ENCODE peak calls at places on chromosomes 2 and 18, in ten cellular contexts. One of them, this sample, is unnamed.

GRCh38 chr2:105129722-105130232 is 91.9 kb downstream of the MRPS9 start:
- DNase-seq in Kasumi-1: peak
- DNase-seq in RKO: no peak
- DNase-seq in progenitor cell of endocrine pancreas: no peak
- DNase-seq in breast epithelium: no peak
- DNase-seq in HCEC 1CT: no peak
- DNase-seq in fibroblast of mammary gland: no peak
- DNase-seq in fibroblast of lung: no peak
- DNase-seq in left cardiac atrium: no peak
- DNase-seq in amniotic stem cell: no peak
- DNase-seq in this sample: no peak

GRCh38 chr2:239726631-239727181 is 298.4 kb downstream of the NDUFA10 start:
- DNase-seq in left cardiac atrium: no peak
- DNase-seq in HCEC 1CT: no peak
- DNase-seq in fibroblast of lung: no peak
- DNase-seq in progenitor cell of endocrine pancreas: no peak
- DNase-seq in fibroblast of mammary gland: no peak
- DNase-seq in breast epithelium: peak
- DNase-seq in Kasumi-1: no peak
- DNase-seq in RKO: no peak
- DNase-seq in amniotic stem cell: no peak
- DNase-seq in this sample: no peak

GRCh38 chr2:44955593-44956449 is 14.3 kb downstream of the SIX3 start:
- DNase-seq in amniotic stem cell: peak
- DNase-seq in left cardiac atrium: peak
- DNase-seq in HCEC 1CT: peak
- DNase-seq in progenitor cell of endocrine pancreas: peak
- DNase-seq in RKO: peak
- DNase-seq in Kasumi-1: peak
- DNase-seq in fibroblast of lung: peak
- DNase-seq in fibroblast of mammary gland: peak
- DNase-seq in breast epithelium: peak
- DNase-seq in this sample: peak

GRCh38 chr18:48741866-48742265 is 203.0 kb downstream of the CTIF start:
- DNase-seq in progenitor cell of endocrine pancreas: no peak
- DNase-seq in left cardiac atrium: no peak
- DNase-seq in Kasumi-1: no peak
- DNase-seq in HCEC 1CT: no peak
- DNase-seq in amniotic stem cell: no peak
- DNase-seq in RKO: no peak
- DNase-seq in breast epithelium: no peak
- DNase-seq in fibroblast of lung: no peak
- DNase-seq in fibroblast of mammary gland: no peak
- DNase-seq in this sample: no peak

GRCh38 chr2:68059769-68060525 is 2.9 kb downstream of the C1D start:
- DNase-seq in left cardiac atrium: no peak
- DNase-seq in progenitor cell of endocrine pancreas: no peak
- DNase-seq in amniotic stem cell: no peak
- DNase-seq in fibroblast of lung: no peak
- DNase-seq in fibroblast of mammary gland: peak
- DNase-seq in Kasumi-1: no peak
- DNase-seq in RKO: no peak
- DNase-seq in breast epithelium: no peak
- DNase-seq in HCEC 1CT: no peak
- DNase-seq in this sample: no peak

GRCh38 chr2:216654528-216655052 is 21.4 kb downstream of the IGFBP2 start:
- DNase-seq in left cardiac atrium: no peak
- DNase-seq in fibroblast of mammary gland: no peak
- DNase-seq in fibroblast of lung: no peak
- DNase-seq in HCEC 1CT: no peak
- DNase-seq in breast epithelium: no peak
- DNase-seq in Kasumi-1: no peak
- DNase-seq in amniotic stem cell: no peak
- DNase-seq in progenitor cell of endocrine pancreas: no peak
- DNase-seq in RKO: no peak
- DNase-seq in this sample: no peak

GRCh38 chr2:150482111-150482510 is 5.4 kb downstream of the RND3 start:
- DNase-seq in HCEC 1CT: peak
- DNase-seq in Kasumi-1: no peak
- DNase-seq in fibroblast of lung: peak
- DNase-seq in progenitor cell of endocrine pancreas: no peak
- DNase-seq in breast epithelium: no peak
- DNase-seq in RKO: no peak
- DNase-seq in fibroblast of mammary gland: no peak
- DNase-seq in amniotic stem cell: no peak
- DNase-seq in left cardiac atrium: no peak
- DNase-seq in this sample: peak

GRCh38 chr2:236642584-236643291 is 73.1 kb downstream of the ACKR3 start:
- DNase-seq in RKO: peak
- DNase-seq in HCEC 1CT: peak
- DNase-seq in progenitor cell of endocrine pancreas: no peak
- DNase-seq in left cardiac atrium: peak
- DNase-seq in breast epithelium: peak
- DNase-seq in fibroblast of mammary gland: peak
- DNase-seq in Kasumi-1: no peak
- DNase-seq in fibroblast of lung: peak
- DNase-seq in amniotic stem cell: peak
- DNase-seq in this sample: peak

GRCh38 chr18:2855560-2856350 is 8.9 kb downstream of the EMILIN2 start:
- DNase-seq in fibroblast of lung: no peak
- DNase-seq in progenitor cell of endocrine pancreas: no peak
- DNase-seq in HCEC 1CT: no peak
- DNase-seq in amniotic stem cell: no peak
- DNase-seq in fibroblast of mammary gland: no peak
- DNase-seq in left cardiac atrium: no peak
- DNase-seq in breast epithelium: no peak
- DNase-seq in Kasumi-1: no peak
- DNase-seq in RKO: no peak
- DNase-seq in this sample: no peak

This sample was measured in endothelial cell of umbilical vein.